ENCODE peak calls at places on chromosomes 11 and 22, in eight cellular contexts. One of them, this sample, is unnamed. For H3K36me3, the result is how much of the 10 kb centered on the place peaks cover.

GRCh38 chr22:45671051-45671782 is 417 bp upstream of the ATXN10 start:
- DNase-seq in lower lobe of right lung: no peak
- DNase-seq in CD8-positive, alpha-beta T cell: no peak
- DNase-seq in ovary: no peak
- DNase-seq in sigmoid colon: peak
- DNase-seq in fibroblast of lung: no peak
- DNase-seq in IMR-90: no peak
- DNase-seq in PC-3: no peak
- DNase-seq in this sample: no peak

GRCh38 chr11:76770642-76771445 is 12.3 kb upstream of the TSKU start:
- DNase-seq in sigmoid colon: peak
- DNase-seq in CD8-positive, alpha-beta T cell: no peak
- DNase-seq in IMR-90: peak
- DNase-seq in lower lobe of right lung: no peak
- DNase-seq in ovary: peak
- DNase-seq in PC-3: peak
- DNase-seq in fibroblast of lung: peak
- DNase-seq in this sample: peak

GRCh38 chr22:45884201-45885067 is 92.5 kb downstream of the WNT7B start:
- DNase-seq in IMR-90: no peak
- DNase-seq in PC-3: no peak
- DNase-seq in ovary: no peak
- DNase-seq in sigmoid colon: peak
- DNase-seq in lower lobe of right lung: peak
- DNase-seq in CD8-positive, alpha-beta T cell: no peak
- DNase-seq in fibroblast of lung: no peak
- DNase-seq in this sample: no peak

GRCh38 chr11:123645576-123645975 is 8.8 kb downstream of the SCN3B start:
- DNase-seq in PC-3: no peak
- DNase-seq in ovary: no peak
- DNase-seq in lower lobe of right lung: no peak
- DNase-seq in IMR-90: no peak
- DNase-seq in CD8-positive, alpha-beta T cell: no peak
- DNase-seq in fibroblast of lung: no peak
- DNase-seq in sigmoid colon: no peak
- DNase-seq in this sample: no peak

GRCh38 chr11:34278708-34279297 is 79.0 kb downstream of the ABTB2 start:
- DNase-seq in IMR-90: no peak
- DNase-seq in sigmoid colon: no peak
- DNase-seq in ovary: no peak
- DNase-seq in fibroblast of lung: no peak
- DNase-seq in lower lobe of right lung: no peak
- DNase-seq in PC-3: no peak
- DNase-seq in CD8-positive, alpha-beta T cell: no peak
- DNase-seq in this sample: no peak

GRCh38 chr22:19641254-19641982 is 72.9 kb upstream of the SEPTIN5 start:
- DNase-seq in CD8-positive, alpha-beta T cell: no peak
- DNase-seq in PC-3: peak
- DNase-seq in sigmoid colon: no peak
- DNase-seq in IMR-90: no peak
- DNase-seq in fibroblast of lung: no peak
- DNase-seq in ovary: no peak
- DNase-seq in lower lobe of right lung: no peak
- DNase-seq in this sample: no peak

GRCh38 chr11:77589521-77590193 is at the start of gene AQP11:
- DNase-seq in lower lobe of right lung: peak
- DNase-seq in IMR-90: peak
- DNase-seq in PC-3: peak
- DNase-seq in CD8-positive, alpha-beta T cell: peak
- DNase-seq in ovary: peak
- DNase-seq in fibroblast of lung: peak
- DNase-seq in sigmoid colon: peak
- DNase-seq in this sample: no peak

GRCh38 chr11:61626580-61627380 is 45.9 kb upstream of the SYT7 start:
- DNase-seq in sigmoid colon: no peak
- DNase-seq in lower lobe of right lung: peak
- DNase-seq in ovary: no peak
- DNase-seq in IMR-90: peak
- DNase-seq in PC-3: peak
- DNase-seq in fibroblast of lung: no peak
- DNase-seq in CD8-positive, alpha-beta T cell: no peak
- DNase-seq in this sample: no peak

GRCh38 chr11:41382927-41383326 is 76.5 kb downstream of the LRRC4C start:
- DNase-seq in ovary: no peak
- DNase-seq in lower lobe of right lung: no peak
- DNase-seq in sigmoid colon: no peak
- DNase-seq in CD8-positive, alpha-beta T cell: no peak
- DNase-seq in PC-3: peak
- DNase-seq in IMR-90: no peak
- DNase-seq in fibroblast of lung: no peak
- DNase-seq in this sample: no peak

GRCh38 chr11:110730773-110731172 is 18.5 kb upstream of the ARHGAP20 start:
- DNase-seq in fibroblast of lung: no peak
- DNase-seq in ovary: no peak
- DNase-seq in CD8-positive, alpha-beta T cell: no peak
- DNase-seq in PC-3: no peak
- DNase-seq in sigmoid colon: no peak
- DNase-seq in IMR-90: no peak
- DNase-seq in lower lobe of right lung: no peak
- DNase-seq in this sample: no peak

GRCh38 chr11:18721576-18722292 is 4.3 kb downstream of the IGSF22 start:
- DNase-seq in sigmoid colon: no peak
- DNase-seq in PC-3: peak
- DNase-seq in fibroblast of lung: peak
- DNase-seq in ovary: peak
- DNase-seq in CD8-positive, alpha-beta T cell: peak
- DNase-seq in IMR-90: peak
- DNase-seq in lower lobe of right lung: peak
- DNase-seq in this sample: no peak

GRCh38 chr11:6646040-6646439 is 9.6 kb downstream of the DCHS1 start:
- DNase-seq in PC-3: no peak
- DNase-seq in lower lobe of right lung: peak
- DNase-seq in fibroblast of lung: peak
- DNase-seq in IMR-90: peak
- DNase-seq in CD8-positive, alpha-beta T cell: no peak
- DNase-seq in ovary: no peak
- DNase-seq in sigmoid colon: peak
- DNase-seq in this sample: peak

GRCh38 chr11:40274017-40274416 is 1185.4 kb downstream of the LRRC4C start:
- DNase-seq in CD8-positive, alpha-beta T cell: no peak
- DNase-seq in PC-3: peak
- DNase-seq in ovary: no peak
- DNase-seq in lower lobe of right lung: no peak
- DNase-seq in IMR-90: peak
- DNase-seq in sigmoid colon: no peak
- DNase-seq in fibroblast of lung: peak
- DNase-seq in this sample: no peak

GRCh38 chr11:63705526-63705925 is 24.2 kb downstream of the RTN3 start:
- DNase-seq in fibroblast of lung: no peak
- DNase-seq in IMR-90: no peak
- DNase-seq in sigmoid colon: no peak
- DNase-seq in CD8-positive, alpha-beta T cell: no peak
- DNase-seq in PC-3: no peak
- DNase-seq in lower lobe of right lung: no peak
- DNase-seq in ovary: no peak
- DNase-seq in this sample: no peak

GRCh38 chr11:63709336-63709735 is 28.0 kb downstream of the RTN3 start:
- DNase-seq in sigmoid colon: no peak
- DNase-seq in fibroblast of lung: peak
- DNase-seq in PC-3: no peak
- DNase-seq in ovary: no peak
- DNase-seq in lower lobe of right lung: no peak
- DNase-seq in CD8-positive, alpha-beta T cell: no peak
- DNase-seq in IMR-90: peak
- DNase-seq in this sample: no peak

GRCh38 chr11:63710476-63711217 is 29.3 kb downstream of the RTN3 start:
- DNase-seq in ovary: no peak
- DNase-seq in fibroblast of lung: peak
- DNase-seq in lower lobe of right lung: no peak
- DNase-seq in CD8-positive, alpha-beta T cell: no peak
- DNase-seq in IMR-90: peak
- DNase-seq in PC-3: peak
- DNase-seq in sigmoid colon: no peak
- DNase-seq in this sample: peak

GRCh38 chr11:63711838-63712237 is 30.5 kb downstream of the RTN3 start:
- DNase-seq in fibroblast of lung: no peak
- DNase-seq in ovary: no peak
- DNase-seq in lower lobe of right lung: no peak
- DNase-seq in PC-3: no peak
- DNase-seq in CD8-positive, alpha-beta T cell: no peak
- DNase-seq in sigmoid colon: no peak
- DNase-seq in IMR-90: no peak
- DNase-seq in this sample: no peak

GRCh38 chr11:63708764-63709163 is 27.5 kb downstream of the RTN3 start:
- DNase-seq in CD8-positive, alpha-beta T cell: no peak
- DNase-seq in sigmoid colon: no peak
- DNase-seq in IMR-90: no peak
- DNase-seq in lower lobe of right lung: no peak
- DNase-seq in fibroblast of lung: no peak
- DNase-seq in PC-3: no peak
- DNase-seq in ovary: no peak
- DNase-seq in this sample: no peak
- TF ChIP-seq CTCF in CD8-positive, alpha-beta T cell: no peak
- TF ChIP-seq CTCF in sigmoid colon: no peak
- TF ChIP-seq CTCF in IMR-90: no peak
- TF ChIP-seq CTCF in lower lobe of right lung: no peak
- TF ChIP-seq CTCF in fibroblast of lung: no peak
- TF ChIP-seq CTCF in PC-3: no peak
- TF ChIP-seq CTCF in ovary: no peak
- TF ChIP-seq CTCF in this sample: no peak

DNA sequence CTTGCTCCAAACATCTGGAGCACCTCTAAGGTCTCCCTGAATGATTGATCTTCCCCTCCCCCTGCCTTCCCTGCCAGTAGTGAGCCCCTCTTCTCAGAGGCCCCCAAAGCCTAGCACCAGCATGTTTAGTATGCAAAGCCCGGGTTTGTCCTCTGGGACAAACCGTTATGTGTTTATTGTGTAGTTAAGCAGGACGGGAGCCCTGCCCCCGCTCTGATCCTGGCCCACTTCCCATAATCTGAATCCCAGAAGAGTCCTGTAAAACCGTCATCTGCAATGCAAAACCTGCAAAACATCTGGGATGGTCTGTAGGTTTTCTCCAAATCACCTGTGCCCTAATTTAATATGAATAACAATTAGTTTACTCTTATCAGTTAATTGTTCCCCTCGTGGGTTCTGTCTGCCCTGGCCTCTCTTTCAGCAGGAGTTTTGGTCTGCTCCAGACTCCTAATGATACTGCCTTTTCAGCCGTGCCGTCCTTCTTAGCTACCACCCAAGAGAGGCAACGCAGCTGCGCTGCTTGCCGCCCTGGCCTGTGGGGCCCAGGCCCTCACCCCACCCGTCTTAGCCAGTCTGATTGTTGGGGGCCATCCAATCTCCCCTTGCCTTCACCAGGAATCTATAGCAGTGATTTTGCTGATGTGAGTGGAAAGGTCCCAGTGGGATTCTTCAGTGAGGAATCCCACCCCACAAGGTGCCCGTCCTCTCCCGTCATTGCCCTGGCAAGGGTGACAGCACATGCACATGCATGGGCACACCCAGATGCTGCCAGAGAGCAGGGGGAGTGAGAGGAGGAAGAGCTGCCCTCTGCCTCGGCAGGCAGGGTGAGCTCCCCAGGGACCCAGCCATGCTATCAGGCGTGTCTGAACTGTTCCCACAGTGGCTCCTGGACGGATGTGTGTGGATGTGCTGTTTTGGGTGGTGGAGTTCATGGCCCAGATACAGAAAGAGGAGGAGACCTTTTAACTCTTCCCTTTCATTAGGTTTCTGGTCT is 3.0 kb upstream of the B3GAT1 start:
- DNase-seq in fibroblast of lung: no peak
- DNase-seq in sigmoid colon: no peak
- DNase-seq in PC-3: no peak
- DNase-seq in lower lobe of right lung: no peak
- DNase-seq in CD8-positive, alpha-beta T cell: no peak
- DNase-seq in IMR-90: no peak
- DNase-seq in ovary: no peak
- DNase-seq in this sample: no peak
- H3K4me3 ChIP-seq in fibroblast of lung: no peak
- H3K4me3 ChIP-seq in sigmoid colon: no peak
- H3K4me3 ChIP-seq in PC-3: no peak
- H3K4me3 ChIP-seq in lower lobe of right lung: no peak
- H3K4me3 ChIP-seq in CD8-positive, alpha-beta T cell: no peak
- H3K4me3 ChIP-seq in IMR-90: no peak
- H3K4me3 ChIP-seq in ovary: no peak
- H3K4me3 ChIP-seq in this sample: no peak

GRCh38 chr11:83252941-83253340 is 33.2 kb downstream of the CCDC90B start:
- DNase-seq in fibroblast of lung: no peak
- DNase-seq in PC-3: no peak
- DNase-seq in IMR-90: no peak
- DNase-seq in ovary: no peak
- DNase-seq in CD8-positive, alpha-beta T cell: no peak
- DNase-seq in lower lobe of right lung: no peak
- DNase-seq in sigmoid colon: no peak
- DNase-seq in this sample: no peak
- H3K36me3 ChIP-seq in fibroblast of lung: under half
- H3K36me3 ChIP-seq in PC-3: under half
- H3K36me3 ChIP-seq in IMR-90: under half
- H3K36me3 ChIP-seq in ovary: under half
- H3K36me3 ChIP-seq in CD8-positive, alpha-beta T cell: under half
- H3K36me3 ChIP-seq in lower lobe of right lung: under half
- H3K36me3 ChIP-seq in sigmoid colon: under half
- H3K36me3 ChIP-seq in this sample: under half

DNA sequence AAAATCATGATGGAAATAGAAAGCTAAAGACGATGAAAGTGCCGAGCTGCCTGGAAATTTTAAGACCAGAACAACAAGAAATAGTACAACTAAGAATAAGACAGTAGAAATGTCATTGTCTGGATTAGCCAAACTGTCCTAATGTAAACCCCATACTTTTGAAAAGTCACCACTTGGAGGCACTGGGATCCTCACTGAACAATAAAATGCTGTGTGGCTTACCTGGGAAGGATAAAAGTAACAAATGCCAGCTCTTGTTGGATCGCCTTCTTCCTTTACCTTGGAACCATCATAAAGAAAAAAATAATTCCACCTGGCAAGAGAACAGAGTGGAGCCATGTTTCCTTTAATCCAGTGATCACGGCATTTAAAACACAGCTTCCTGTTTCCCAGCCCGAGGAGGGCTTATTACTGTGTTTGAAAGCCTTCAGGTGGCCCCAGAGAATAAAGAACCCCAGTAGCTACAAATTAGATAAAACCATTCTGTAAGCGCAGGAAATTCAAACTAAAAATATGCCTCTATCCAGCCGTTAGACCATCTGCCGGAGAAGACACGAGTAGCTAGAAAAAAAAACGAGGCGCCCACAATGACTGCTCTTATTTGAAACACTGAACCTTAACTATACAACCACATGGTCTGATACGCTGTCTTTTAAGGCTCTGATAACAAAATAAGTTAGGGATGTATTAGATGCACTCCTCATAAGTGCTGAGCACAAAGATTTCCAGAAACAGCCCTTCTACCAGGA is 4.4 kb downstream of the HPS4 start:
- DNase-seq in IMR-90: no peak
- DNase-seq in ovary: no peak
- DNase-seq in sigmoid colon: no peak
- DNase-seq in lower lobe of right lung: no peak
- DNase-seq in CD8-positive, alpha-beta T cell: no peak
- DNase-seq in PC-3: no peak
- DNase-seq in fibroblast of lung: no peak
- DNase-seq in this sample: no peak
- TF ChIP-seq CTCF in IMR-90: no peak
- TF ChIP-seq CTCF in ovary: no peak
- TF ChIP-seq CTCF in sigmoid colon: no peak
- TF ChIP-seq CTCF in lower lobe of right lung: no peak
- TF ChIP-seq CTCF in CD8-positive, alpha-beta T cell: no peak
- TF ChIP-seq CTCF in PC-3: no peak
- TF ChIP-seq CTCF in fibroblast of lung: no peak
- TF ChIP-seq CTCF in this sample: no peak